ENCODE peak calls at places on chromosomes 16 and 17, in five cellular contexts. One of them, this sample, is unnamed.

GRCh38 chr17:29205047-29205446 is 24.8 kb upstream of the MYO18A start:
- DNase-seq in H1: no peak
- DNase-seq in body of pancreas: peak
- DNase-seq in stomach: peak
- DNase-seq in sigmoid colon: no peak
- DNase-seq in this sample: no peak

GRCh38 chr16:19130852-19131808 is 17.4 kb downstream of the ITPRIPL2 start:
- DNase-seq in H1: no peak
- DNase-seq in body of pancreas: peak
- DNase-seq in stomach: no peak
- DNase-seq in sigmoid colon: peak
- DNase-seq in this sample: no peak

GRCh38 chr16:57801856-57802634 is at the start of gene KIFC3:
- DNase-seq in H1: no peak
- DNase-seq in body of pancreas: peak
- DNase-seq in stomach: peak
- DNase-seq in sigmoid colon: peak
- DNase-seq in this sample: peak

GRCh38 chr17:67520282-67520906 is 143.3 kb downstream of the PITPNC1 start:
- DNase-seq in H1: no peak
- DNase-seq in body of pancreas: peak
- DNase-seq in stomach: no peak
- DNase-seq in sigmoid colon: peak
- DNase-seq in this sample: no peak

GRCh38 chr17:80885922-80886582 is 105.6 kb upstream of the CHMP6 start:
- DNase-seq in H1: no peak
- DNase-seq in body of pancreas: no peak
- DNase-seq in stomach: no peak
- DNase-seq in sigmoid colon: peak
- DNase-seq in this sample: no peak

GRCh38 chr16:77157773-77158172 is 33.2 kb upstream of the MON1B start:
- DNase-seq in H1: no peak
- DNase-seq in body of pancreas: no peak
- DNase-seq in stomach: no peak
- DNase-seq in sigmoid colon: no peak
- DNase-seq in this sample: no peak

GRCh38 chr16:54484700-54485099 is 198.1 kb upstream of the IRX3 start:
- DNase-seq in H1: no peak
- DNase-seq in body of pancreas: no peak
- DNase-seq in stomach: no peak
- DNase-seq in sigmoid colon: no peak
- DNase-seq in this sample: no peak

GRCh38 chr16:88575251-88575650 is 5.0 kb downstream of the ZC3H18 start:
- DNase-seq in H1: no peak
- DNase-seq in body of pancreas: no peak
- DNase-seq in stomach: no peak
- DNase-seq in sigmoid colon: no peak
- DNase-seq in this sample: no peak

GRCh38 chr17:76081295-76082210 is 2.6 kb downstream of the ZACN start:
- DNase-seq in H1: no peak
- DNase-seq in body of pancreas: no peak
- DNase-seq in stomach: no peak
- DNase-seq in sigmoid colon: no peak
- DNase-seq in this sample: no peak

GRCh38 chr16:17944345-17944744 is 392.2 kb downstream of the NPIPA8 start:
- DNase-seq in H1: no peak
- DNase-seq in body of pancreas: no peak
- DNase-seq in stomach: no peak
- DNase-seq in sigmoid colon: no peak
- DNase-seq in this sample: no peak

GRCh38 chr16:81041696-81042095 is 6.1 kb downstream of the ATMIN start:
- DNase-seq in H1: no peak
- DNase-seq in body of pancreas: no peak
- DNase-seq in stomach: no peak
- DNase-seq in sigmoid colon: no peak
- DNase-seq in this sample: no peak

GRCh38 chr17:17819561-17819995 is 17.2 kb downstream of the SREBF1 start:
- DNase-seq in H1: no peak
- DNase-seq in body of pancreas: peak
- DNase-seq in stomach: peak
- DNase-seq in sigmoid colon: peak
- DNase-seq in this sample: peak

DNA sequence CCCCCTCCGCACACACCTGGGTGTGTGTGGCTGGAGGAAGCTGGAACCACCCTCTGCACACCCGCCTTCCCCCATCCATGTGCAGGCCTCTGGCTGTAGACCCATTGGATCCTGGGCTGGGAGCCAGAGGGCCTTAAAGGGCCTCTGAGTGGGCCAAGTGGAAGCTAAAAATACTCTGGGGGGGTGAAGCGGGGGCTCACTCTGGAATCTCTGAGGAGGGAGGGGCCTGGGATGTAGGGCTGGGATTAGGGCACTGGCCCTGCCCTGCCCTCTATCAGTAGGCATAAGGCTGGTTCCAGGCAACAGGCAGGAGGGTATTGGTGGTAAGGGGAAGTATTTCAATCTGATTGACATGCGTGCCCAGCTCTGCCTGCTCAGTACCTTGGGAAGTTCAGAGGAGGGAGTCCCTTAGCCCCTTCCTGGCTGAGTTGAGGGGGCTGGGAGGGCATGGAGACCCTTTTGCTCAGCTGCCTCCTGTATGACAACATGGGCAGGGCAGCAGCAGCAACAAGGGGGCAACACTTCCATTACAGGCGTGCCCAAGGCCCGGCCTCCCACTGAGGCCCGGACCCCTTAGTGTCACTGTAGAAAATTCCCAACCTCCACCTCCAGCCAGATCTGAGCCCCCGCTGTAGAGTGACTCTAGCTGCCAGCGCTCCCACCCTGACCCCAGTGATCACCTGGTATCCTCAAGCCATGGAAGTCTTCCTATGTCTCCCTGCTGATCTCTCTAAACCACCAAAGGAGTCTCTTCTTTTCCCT is 5.2 kb downstream of the ITGA3 start:
- DNase-seq in H1: no peak
- DNase-seq in body of pancreas: peak
- DNase-seq in stomach: peak
- DNase-seq in sigmoid colon: peak
- DNase-seq in this sample: peak
- H3K4me3 ChIP-seq in H1: no peak
- H3K4me3 ChIP-seq in body of pancreas: no peak
- H3K4me3 ChIP-seq in stomach: no peak
- H3K4me3 ChIP-seq in sigmoid colon: no peak
- H3K4me3 ChIP-seq in this sample: no peak

GRCh38 chr16:55498101-55498500 is 10.8 kb upstream of the LPCAT2 start:
- DNase-seq in H1: no peak
- DNase-seq in body of pancreas: no peak
- DNase-seq in stomach: no peak
- DNase-seq in sigmoid colon: peak
- DNase-seq in this sample: no peak
- H3K27ac ChIP-seq in H1: no peak
- H3K27ac ChIP-seq in body of pancreas: no peak
- H3K27ac ChIP-seq in stomach: no peak
- H3K27ac ChIP-seq in sigmoid colon: no peak
- H3K27ac ChIP-seq in this sample: no peak

GRCh38 chr17:40469805-40470675 is 26.8 kb downstream of the IGFBP4 start:
- DNase-seq in H1: no peak
- DNase-seq in body of pancreas: no peak
- DNase-seq in stomach: no peak
- DNase-seq in sigmoid colon: no peak
- DNase-seq in this sample: no peak

GRCh38 chr17:40474419-40475002 is 26.9 kb downstream of the TNS4 start:
- DNase-seq in H1: no peak
- DNase-seq in body of pancreas: no peak
- DNase-seq in stomach: no peak
- DNase-seq in sigmoid colon: no peak
- DNase-seq in this sample: no peak

GRCh38 chr17:40472733-40473452 is 28.5 kb downstream of the TNS4 start:
- DNase-seq in H1: no peak
- DNase-seq in body of pancreas: no peak
- DNase-seq in stomach: no peak
- DNase-seq in sigmoid colon: no peak
- DNase-seq in this sample: no peak

GRCh38 chr17:40473573-40474365 is 27.7 kb downstream of the TNS4 start:
- DNase-seq in H1: no peak
- DNase-seq in body of pancreas: no peak
- DNase-seq in stomach: no peak
- DNase-seq in sigmoid colon: no peak
- DNase-seq in this sample: peak

GRCh38 chr17:40471856-40472732 is 28.8 kb downstream of the IGFBP4 start:
- DNase-seq in H1: no peak
- DNase-seq in body of pancreas: no peak
- DNase-seq in stomach: no peak
- DNase-seq in sigmoid colon: no peak
- DNase-seq in this sample: no peak
- TF ChIP-seq POLR2A in H1: no peak
- TF ChIP-seq POLR2A in body of pancreas: no peak
- TF ChIP-seq POLR2A in stomach: no peak
- TF ChIP-seq POLR2A in sigmoid colon: no peak
- TF ChIP-seq POLR2A in this sample: no peak

DNA sequence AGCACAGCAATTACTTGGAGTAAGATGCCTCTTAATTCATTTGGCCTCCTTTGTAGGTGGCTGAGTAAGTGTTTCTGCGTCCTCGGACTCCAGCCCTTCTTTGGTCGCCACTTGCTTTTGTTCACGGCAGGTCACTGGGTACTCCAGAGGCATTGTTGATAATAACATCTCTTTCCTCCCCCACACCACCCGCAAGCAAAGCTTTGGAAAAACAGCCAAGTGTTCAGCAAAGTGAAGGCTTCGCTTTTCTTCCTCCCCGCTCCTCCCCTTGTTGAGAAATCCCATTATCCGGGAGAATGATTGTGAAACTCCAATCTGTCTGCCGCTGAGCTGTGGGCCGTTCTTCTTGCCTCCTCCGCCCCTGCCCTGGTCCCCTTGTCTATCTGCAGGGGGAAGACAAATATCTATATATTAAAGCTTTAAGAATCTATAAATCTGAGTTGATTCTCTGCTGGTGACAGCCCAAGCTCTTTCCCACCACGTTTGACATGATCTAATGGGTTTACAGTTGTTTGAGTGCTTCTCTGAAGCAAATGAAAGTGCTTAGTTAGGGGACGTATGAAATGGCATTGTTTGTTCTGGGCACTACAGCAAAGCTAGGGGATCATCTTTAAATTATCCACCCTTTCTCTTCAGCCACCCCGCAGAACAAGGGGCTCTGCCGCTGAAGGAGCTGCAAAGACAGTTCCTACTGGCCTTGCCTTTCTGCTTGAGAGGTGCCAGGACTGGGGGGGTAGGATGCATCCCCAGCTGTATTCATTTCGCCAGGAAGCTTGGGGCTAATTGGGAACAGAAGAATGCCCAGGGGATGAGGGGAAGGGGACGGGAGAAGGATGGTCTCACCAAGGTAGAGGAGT is 167.1 kb downstream of the CCDC182 start:
- DNase-seq in H1: no peak
- DNase-seq in body of pancreas: peak
- DNase-seq in stomach: no peak
- DNase-seq in sigmoid colon: peak
- DNase-seq in this sample: no peak
- H3K4me3 ChIP-seq in H1: no peak
- H3K4me3 ChIP-seq in body of pancreas: no peak
- H3K4me3 ChIP-seq in stomach: peak
- H3K4me3 ChIP-seq in sigmoid colon: peak
- H3K4me3 ChIP-seq in this sample: no peak

This sample was measured in right lobe of liver.